ENCODE peak calls at places on chromosomes 4 and X, in seven cellular contexts. G, R, J, V, O, E and K are unnamed samples.
A peak's percentile ranks its signal among the peaks of the same experiment; 100 is the strongest.

GRCh38 chr4:149836546-149836945 is 20.9 kb upstream of the IQCM start:
- DNase-seq in E (no peak), J (no peak), V (no peak), G (no peak), R (no peak), O (no peak), K (no peak)

GRCh38 chr4:107265859-107266258 is 229.7 kb upstream of the DKK2 start:
- DNase-seq in G (no peak), O (no peak), V (no peak), E (no peak), R (no peak), J (no peak), K (no peak)

GRCh38 chr4:176969011-176969410 is 176.3 kb upstream of the VEGFC start:
- DNase-seq in E (no peak), G (no peak), J (no peak), V (no peak), R (no peak), O (no peak), K (no peak)

GRCh38 chrX:135295238-135295943 is 13.9 kb upstream of the ETDC start:
- DNase-seq in G (peak; percentile 63), V (peak; percentile 44), O (peak; percentile 48), E (no peak), J (peak; percentile 9), R (peak; percentile 53), K (no peak)

GRCh38 chr4:41526628-41527027 is 11.3 kb upstream of the LIMCH1 start:
- DNase-seq in G (no peak), O (no peak), V (no peak), R (no peak), E (no peak), J (no peak), K (no peak)

GRCh38 chrX:129961180-129962083 is 21.0 kb upstream of the BCORL1 start:
- DNase-seq in O (peak; percentile 55), G (peak; percentile 75), J (peak; percentile 23), R (peak; percentile 82), E (no peak), V (no peak), K (no peak)

GRCh38 chrX:51456814-51457213 is 39.6 kb downstream of the NUDT11 start:
- DNase-seq in G (no peak), R (no peak), E (no peak), V (no peak), O (no peak), J (no peak), K (no peak)

GRCh38 chrX:7191681-7192110 is 43.7 kb upstream of the PUDP start:
- DNase-seq in J (no peak), O (no peak), V (no peak), R (no peak), E (no peak), G (no peak), K (no peak)

GRCh38 chrX:14529288-14529989 is at the start of gene GLRA2:
- DNase-seq in V (peak; percentile 25), O (no peak), J (no peak), R (peak; percentile 4), G (peak; percentile 69), E (no peak), K (no peak)

GRCh38 chr4:72924814-72925213 is 144.7 kb downstream of the COX18 start:
- DNase-seq in V (no peak), E (no peak), O (no peak), J (no peak), G (no peak), R (no peak), K (no peak)

GRCh38 chrX:31931225-31931624 is 859.4 kb upstream of the FTHL17 start:
- DNase-seq in E (no peak), R (no peak), G (no peak), O (no peak), V (peak; percentile 43), J (no peak), K (no peak)

GRCh38 chrX:154592505-154592904 is 7.6 kb downstream of the CTAG1A start:
- DNase-seq in G (no peak), J (no peak), R (no peak), E (no peak), O (no peak), V (no peak), K (no peak)

GRCh38 chrX:74187211-74187610 is 116.8 kb upstream of the ZCCHC13 start:
- DNase-seq in R (no peak), O (no peak), G (no peak), V (peak; percentile 33), J (no peak), E (no peak), K (no peak)

GRCh38 chr4:122895336-122895995 is 26.9 kb downstream of the NUDT6 start:
- DNase-seq in R (no peak), J (no peak), V (no peak), O (no peak), G (no peak), E (no peak), K (no peak)

GRCh38 chr4:54588404-54588803 is 69.4 kb upstream of the KIT start:
- DNase-seq in V (no peak), G (no peak), O (no peak), E (no peak), R (no peak), J (no peak), K (no peak)

GRCh38 chrX:41265615-41266014 is 68.3 kb upstream of the DDX3X start:
- DNase-seq in G (no peak), E (no peak), R (no peak), V (peak; percentile 79), J (peak; percentile 4), O (no peak), K (no peak)

GRCh38 chr4:25321703-25322102 is 9.1 kb downstream of the ZCCHC4 start:
- DNase-seq in R (no peak), O (no peak), V (no peak), E (no peak), J (no peak), G (no peak), K (no peak)

GRCh38 chr4:141654098-141654497 is 17.7 kb downstream of the IL15 start:
- DNase-seq in E (no peak), O (peak; percentile 58), R (no peak), G (peak; percentile 38), V (peak; percentile 25), J (peak; percentile 66), K (no peak)

GRCh38 chr4:128809477-128810330 is at the start of gene JADE1:
- DNase-seq in R (peak; percentile 90), E (peak; percentile 94), O (peak; percentile 93), G (peak; percentile 91), V (peak; percentile 97), J (peak; percentile 94), K (peak; percentile 92)

GRCh38 chr4:128812360-128812958 is 3.0 kb downstream of the JADE1 start:
- DNase-seq in G (no peak), O (peak; percentile 46), J (peak; percentile 47), R (no peak), V (peak; percentile 81), E (peak; percentile 85), K (no peak)

GRCh38 chr4:128811571-128812359 is 2.3 kb downstream of the JADE1 start:
- DNase-seq in V (peak; percentile 96), O (peak; percentile 94), R (peak; percentile 93), G (peak; percentile 87), J (peak; percentile 89), E (peak; percentile 96), K (peak; percentile 89)

GRCh38 chr4:128810331-128810870 is 901 bp downstream of the JADE1 start:
- DNase-seq in E (no peak), G (peak; percentile 21), J (peak; percentile 29), O (peak; percentile 54), V (no peak), R (peak; percentile 66), K (no peak)

GRCh38 chr4:128810871-128811570 is 1.5 kb downstream of the JADE1 start:
- DNase-seq in R (peak; percentile 90), V (peak; percentile 88), J (peak; percentile 76), E (peak; percentile 91), G (peak; percentile 88), O (peak; percentile 76), K (peak; percentile 86)
- TF ChIP-seq CTCF in R (no peak), V (no peak), J (no peak), E (no peak), G (no peak), O (no peak), K (no peak)

GRCh38 chr4:139509727-139510410 is 46.1 kb downstream of the SETD7 start:
- DNase-seq in O (no peak), R (no peak), G (no peak), V (no peak), J (peak; percentile 31), E (no peak), K (no peak)
- TF ChIP-seq CTCF in O (peak; percentile 59), R (peak; percentile 10), G (no peak), V (peak; percentile 36), J (peak; percentile 46), E (no peak), K (peak; percentile 37)

GRCh38 chr4:154292589-154292988 is 199.0 kb downstream of the DCHS2 start:
- DNase-seq in R (no peak), V (no peak), O (no peak), E (no peak), G (no peak), J (no peak), K (no peak)
- TF ChIP-seq CTCF in R (no peak), V (no peak), O (no peak), E (no peak), G (no peak), J (no peak), K (no peak)

GRCh38 chr4:1761130-1761688 is 31.9 kb upstream of the FGFR3 start:
- DNase-seq in J (no peak), R (no peak), O (no peak), E (no peak), V (no peak), G (no peak), K (no peak)

GRCh38 chr4:1758306-1759121 is 34.6 kb upstream of the FGFR3 start:
- DNase-seq in E (no peak), J (no peak), R (no peak), G (no peak), O (no peak), V (no peak), K (no peak)

GRCh38 chr4:1759170-1759817 is 33.8 kb upstream of the FGFR3 start:
- DNase-seq in R (no peak), V (no peak), J (no peak), G (peak; percentile 20), E (no peak), O (no peak), K (no peak)

GRCh38 chr4:1760521-1761001 is 32.5 kb upstream of the FGFR3 start:
- DNase-seq in O (no peak), V (no peak), E (no peak), G (peak; percentile 30), J (no peak), R (no peak), K (no peak)

GRCh38 chr4:1759818-1760223 is 33.3 kb upstream of the FGFR3 start:
- DNase-seq in E (no peak), G (no peak), R (no peak), V (no peak), J (no peak), O (no peak), K (no peak)
- TF ChIP-seq CTCF in E (no peak), G (no peak), R (no peak), V (no peak), J (no peak), O (no peak), K (no peak)